ENCODE peak calls at places on chromosomes 2 and 18, in five cellular contexts. W is SJSA1; C is T-helper 1 cell; R is activated CD4-positive, CD25-positive, alpha-beta regulatory T cell treated with anti-CD3 and anti-CD28 coated beads, Interleukin-2, amount 50 U/mL, for 72 hours; I is substantia nigra. S is an unnamed sample.
A peak's percentile ranks its signal among the peaks of the same experiment; 100 is the strongest.

GRCh38 chr2:100140582-100140981 is 1.8 kb downstream of the AFF3 start:
- DNase-seq in R (no peak), W (no peak), C (no peak), I (no peak), S (no peak)

GRCh38 chr18:48838166-48838775 is 112.5 kb downstream of the SMAD7 start:
- DNase-seq in W (no peak), C (no peak), I (no peak), R (no peak), S (no peak)

GRCh38 chr2:187079901-187080300 is 230.9 kb upstream of the ZSWIM2 start:
- DNase-seq in R (no peak), C (no peak), I (no peak), W (no peak), S (no peak)

GRCh38 chr2:46412010-46412409 is 67.4 kb upstream of the TMEM247 start:
- DNase-seq in I (no peak), R (no peak), C (no peak), W (no peak), S (no peak)

GRCh38 chr2:55115795-55116597 is 65.7 kb upstream of the RTN4 start:
- DNase-seq in W (peak; percentile 60), C (no peak), R (no peak), I (no peak), S (no peak)

GRCh38 chr2:190359896-190360376 is 16.5 kb downstream of the INPP1 start:
- DNase-seq in R (peak; percentile 35), C (peak; percentile 18), W (no peak), I (peak; percentile 59), S (no peak)

GRCh38 chr18:21762181-21762772 is 21.7 kb downstream of the MIB1 start:
- DNase-seq in I (no peak), C (no peak), R (no peak), W (no peak), S (no peak)

GRCh38 chr18:53753616-53754015 is 470.9 kb downstream of the MBD2 start:
- DNase-seq in I (no peak), C (no peak), R (no peak), W (no peak), S (no peak)

GRCh38 chr2:1868683-1869141 is 124.4 kb upstream of the PXDN start:
- DNase-seq in I (no peak), C (no peak), W (no peak), R (no peak), S (no peak)

GRCh38 chr2:145273840-145274239 is 753.9 kb upstream of the ZEB2 start:
- DNase-seq in C (no peak), I (no peak), R (no peak), W (no peak), S (no peak)

GRCh38 chr18:76620326-76620813 is 125.3 kb upstream of the ZNF516 start:
- DNase-seq in I (peak; percentile 52), R (no peak), W (peak; percentile 54), C (no peak), S (no peak)